ENCODE peak calls at places on chromosome 4, in ten cellular contexts. C, R, E, X, H, G, Z, Q, B and Y are unnamed samples.

GRCh38 chr4:153156263-153156662 is 48.0 kb upstream of the TRIM2 start:
- DNase-seq in C (no peak), R (no peak), E (no peak), X (no peak), H (no peak), G (no peak), Z (no peak), Q (no peak), B (peak; percentile 57), Y (no peak)

GRCh38 chr4:144599621-144600020 is 46.3 kb upstream of the HHIP start:
- DNase-seq in C (no peak), R (no peak), E (no peak), X (no peak), H (no peak), G (peak; percentile 12), Z (no peak), Q (peak; percentile 39), B (no peak), Y (no peak)

GRCh38 chr4:138223191-138223910 is 18.8 kb downstream of the SLC7A11 start:
- DNase-seq in C (no peak), R (no peak), E (no peak), X (no peak), H (no peak), G (no peak), Z (no peak), Q (no peak), B (no peak), Y (no peak)

GRCh38 chr4:141567326-141567915 is 69.0 kb upstream of the IL15 start:
- DNase-seq in C (no peak), R (no peak), E (no peak), X (no peak), H (no peak), G (no peak), Z (no peak), Q (no peak), B (no peak), Y (no peak)

GRCh38 chr4:23934223-23934622 is 44.4 kb upstream of the PPARGC1A start:
- DNase-seq in C (no peak), R (no peak), E (no peak), X (no peak), H (no peak), G (no peak), Z (no peak), Q (no peak), B (no peak), Y (no peak)

GRCh38 chr4:14719053-14719452 is 283.2 kb upstream of the CPEB2 start:
- DNase-seq in C (peak; percentile 21), R (no peak), E (no peak), X (no peak), H (peak; percentile 32), G (peak; percentile 29), Z (no peak), Q (peak; percentile 68), B (no peak), Y (no peak)

GRCh38 chr4:21529214-21529613 is 419.4 kb downstream of the KCNIP4 start:
- DNase-seq in C (no peak), R (no peak), E (no peak), X (no peak), H (no peak), G (no peak), Z (no peak), Q (no peak), B (no peak), Y (no peak)

GRCh38 chr4:120718979-120719566 is 203.5 kb downstream of the PRDM5 start:
- DNase-seq in C (no peak), R (no peak), E (no peak), X (peak; percentile 28), H (no peak), G (peak; percentile 68), Z (peak; percentile 8), Q (peak; percentile 65), B (no peak), Y (no peak)

GRCh38 chr4:102578819-102579218 is 77.7 kb downstream of the NFKB1 start:
- DNase-seq in C (no peak), R (no peak), E (no peak), X (no peak), H (no peak), G (peak; percentile 20), Z (no peak), Q (no peak), B (no peak), Y (no peak)

GRCh38 chr4:26568446-26568994 is 15.4 kb upstream of the TBC1D19 start:
- DNase-seq in C (no peak), R (no peak), E (no peak), X (no peak), H (no peak), G (peak; percentile 56), Z (peak; percentile 60), Q (peak; percentile 91), B (no peak), Y (no peak)

GRCh38 chr4:185109736-185110135 is 33.3 kb upstream of the SLC25A4 start:
- DNase-seq in C (no peak), R (no peak), E (no peak), X (no peak), H (no peak), G (no peak), Z (no peak), Q (no peak), B (no peak), Y (no peak)

DNA sequence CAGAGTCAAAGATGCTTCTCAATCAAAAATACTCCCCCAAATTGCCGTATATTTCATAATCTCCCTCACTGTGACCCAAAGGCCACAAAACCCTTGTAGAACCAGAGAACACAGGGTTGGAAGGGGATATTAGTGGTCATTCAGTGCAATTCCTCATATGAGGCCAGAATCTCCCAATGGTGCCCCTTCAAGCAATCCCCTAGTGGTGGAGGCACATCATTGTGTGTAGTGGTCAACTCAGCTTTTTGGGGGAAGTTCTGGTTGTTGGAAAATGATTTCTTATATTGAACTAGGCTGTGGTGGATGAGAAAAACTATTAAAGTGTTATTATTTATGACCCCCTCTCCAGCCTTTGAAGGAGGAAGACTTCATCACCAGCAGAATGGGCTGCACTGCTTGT is 17.6 kb upstream of the BOD1L1 start:
- DNase-seq in C (no peak), R (no peak), E (no peak), X (no peak), H (no peak), G (no peak), Z (no peak), Q (no peak), B (no peak), Y (no peak)
- TF ChIP-seq CTCF in C (no peak), R (no peak), E (peak; percentile 24), X (no peak), H (no peak), G (peak; percentile 9), Z (peak; percentile 20), Q (no peak), B (no peak), Y (no peak)

GRCh38 chr4:69470561-69470960 is 25.1 kb downstream of the UGT2B4 start:
- DNase-seq in C (no peak), R (no peak), E (no peak), X (no peak), H (no peak), G (no peak), Z (no peak), Q (no peak), B (no peak), Y (no peak)
- TF ChIP-seq CTCF in C (no peak), R (no peak), E (no peak), X (no peak), H (no peak), G (no peak), Z (peak; percentile 11), Q (peak; percentile 5), B (no peak), Y (no peak)

DNA sequence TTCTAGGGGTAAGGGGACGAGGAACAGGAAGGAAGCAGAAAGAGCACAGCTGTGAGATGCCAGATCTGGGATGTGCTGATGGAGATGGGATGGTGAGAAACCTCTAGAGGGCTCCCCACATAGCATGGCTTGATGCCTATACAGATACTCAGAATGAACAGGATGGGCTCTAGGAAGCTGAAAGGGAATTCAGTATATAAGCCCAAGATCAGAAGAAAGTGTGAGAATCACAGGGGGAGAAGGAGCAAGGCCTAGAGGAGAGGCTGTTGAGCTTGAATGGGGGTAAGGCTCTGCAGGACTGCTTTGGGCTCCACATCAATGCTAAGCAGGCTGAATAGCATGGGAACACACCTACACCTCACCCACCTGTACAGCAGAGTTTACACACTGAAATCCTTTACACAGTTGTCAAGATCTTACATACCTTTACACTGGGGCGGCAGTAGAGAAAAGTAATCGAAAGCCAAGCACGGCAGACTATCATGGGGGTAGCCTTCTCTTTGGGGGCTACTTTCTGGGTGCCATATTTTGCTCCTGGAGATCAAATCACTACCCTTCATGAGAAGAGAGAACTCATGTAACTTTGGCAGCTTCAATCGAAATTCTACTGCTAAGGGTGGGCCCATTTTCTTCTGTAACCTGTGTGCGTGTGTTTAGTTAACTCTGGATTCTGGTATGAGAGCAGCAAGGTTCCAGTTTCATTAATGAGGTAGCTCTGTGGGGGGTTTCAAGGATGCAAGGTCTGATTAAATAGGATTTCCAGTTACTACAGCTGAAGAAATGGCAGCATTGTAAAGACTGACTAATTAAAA is 30.6 kb downstream of the HOPX start:
- DNase-seq in C (no peak), R (no peak), E (no peak), X (no peak), H (no peak), G (no peak), Z (no peak), Q (no peak), B (no peak), Y (no peak)
- TF ChIP-seq CTCF in C (no peak), R (no peak), E (no peak), X (no peak), H (no peak), G (no peak), Z (peak; percentile 6), Q (no peak), B (no peak), Y (no peak)

DNA sequence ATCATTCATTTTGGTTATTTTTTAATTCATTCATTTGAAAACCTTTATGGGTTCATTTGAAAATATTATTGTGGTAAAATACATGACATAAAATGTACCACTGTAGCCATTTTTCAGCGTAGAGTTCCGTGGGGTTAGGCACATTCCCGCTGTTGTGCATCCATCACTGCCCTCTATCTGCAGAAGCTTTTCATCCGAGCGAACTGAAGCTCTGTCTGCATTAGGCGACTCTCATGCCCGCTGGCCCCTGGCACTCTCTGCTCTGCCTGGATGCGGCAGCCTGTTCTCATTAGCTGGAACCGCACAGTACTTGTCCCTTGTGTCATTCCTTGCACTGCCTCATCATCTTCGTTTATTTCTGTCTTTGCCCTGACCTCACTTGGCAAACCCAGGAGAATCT is 17.5 kb downstream of the CFAP99 start:
- DNase-seq in C (no peak), R (no peak), E (no peak), X (no peak), H (no peak), G (no peak), Z (no peak), Q (no peak), B (no peak), Y (no peak)
- TF ChIP-seq CTCF in C (no peak), R (no peak), E (no peak), X (no peak), H (no peak), G (no peak), Z (no peak), Q (peak; percentile 28), B (peak; percentile 38), Y (no peak)

GRCh38 chr4:74830928-74831327 is 36.6 kb upstream of the BTC start:
- DNase-seq in C (no peak), R (no peak), E (no peak), X (no peak), H (no peak), G (peak; percentile 3), Z (no peak), Q (no peak), B (no peak), Y (no peak)
- TF ChIP-seq CTCF in C (peak; percentile 6), R (no peak), E (no peak), X (peak; percentile 45), H (no peak), G (peak; percentile 38), Z (peak; percentile 40), Q (peak; percentile 24), B (peak; percentile 34), Y (no peak)